ENCODE peak calls at places on chromosomes 5 and 9, in five cellular contexts. Z is endothelial cell of umbilical vein, O is GM12878, G is HCT116, C is SK-N-SH. T is an unnamed sample.

GRCh38 chr5:169805527-169805934 is 168.5 kb downstream of the DOCK2 start:
- DNase-seq in Z (no peak), O (peak; percentile 94), G (no peak), C (no peak), T (no peak)

GRCh38 chr9:120916573-120916972 is 10.0 kb downstream of the TRAF1 start:
- DNase-seq in Z (no peak), O (no peak), G (no peak), C (peak; percentile 78), T (no peak)

GRCh38 chr5:62461561-62461960 is 49.0 kb downstream of the IPO11 start:
- DNase-seq in Z (no peak), O (no peak), G (no peak), C (no peak), T (no peak)

GRCh38 chr9:112249277-112249676 is 74.2 kb upstream of the SUSD1 start:
- DNase-seq in Z (peak; percentile 85), O (peak; percentile 39), G (no peak), C (no peak), T (no peak)

GRCh38 chr5:94908889-94909480 is 290.5 kb downstream of the SLF1 start:
- DNase-seq in Z (peak; percentile 46), O (no peak), G (peak; percentile 35), C (peak; percentile 43), T (no peak)

GRCh38 chr9:121884057-121884512 is 209.0 kb downstream of the TTLL11 start:
- DNase-seq in Z (no peak), O (no peak), G (no peak), C (peak; percentile 70), T (no peak)

GRCh38 chr9:14403112-14403511 is 89.2 kb upstream of the NFIB start:
- DNase-seq in Z (no peak), O (no peak), G (no peak), C (no peak), T (no peak)

GRCh38 chr5:137622850-137623249 is 113.0 kb downstream of the KLHL3 start:
- DNase-seq in Z (no peak), O (peak; percentile 9), G (no peak), C (no peak), T (no peak)

DNA sequence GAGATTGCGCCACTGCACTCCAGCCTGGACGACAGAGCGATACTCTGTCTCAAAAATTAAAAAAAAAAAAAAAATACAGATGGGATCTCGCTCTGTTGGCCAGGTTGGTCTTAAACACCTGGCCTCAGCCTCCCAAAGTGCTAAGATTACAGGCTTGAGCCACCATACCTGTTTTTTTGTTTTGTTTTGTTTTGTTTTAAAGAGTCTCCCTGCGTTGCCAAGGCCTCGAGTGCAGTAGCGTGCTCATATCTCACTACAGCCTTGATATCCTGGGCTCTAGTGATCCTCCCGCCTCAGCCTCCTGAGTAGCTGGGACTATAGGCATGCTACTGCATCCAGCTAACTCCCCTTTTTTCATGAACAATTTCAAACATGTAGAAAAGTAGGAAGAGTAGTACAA is 7.2 kb downstream of the ATP6V0E1 start:
- DNase-seq in Z (no peak), O (no peak), G (no peak), C (no peak), T (no peak)
- H3K36me3 ChIP-seq in Z (peaks cover 10% of the 10 kb centered on the region), O (peaks cover 22% of the 10 kb centered on the region), G (peaks cover 9% of the 10 kb centered on the region), C (peaks cover 7% of the 10 kb centered on the region), T (peaks cover 49% of the 10 kb centered on the region)

GRCh38 chr9:124257865-124258764 is at the start of gene NEK6:
- DNase-seq in Z (peak; percentile 32), O (no peak), G (no peak), C (peak; percentile 84), T (no peak)
- TF ChIP-seq POLR2AphosphoS5 in Z (peak; percentile 6), O (peak; percentile 70), G (peak; percentile 45), C (no peak), T (no peak)

GRCh38 chr9:80866576-80867227 is 822.6 kb downstream of the TLE1 start:
- DNase-seq in Z (no peak), O (no peak), G (no peak), C (no peak), T (no peak)
- H3K9ac ChIP-seq in Z (no peak overlapping the region), O (no peak overlapping the region), G (no peak overlapping the region), C (no peak overlapping the region), T (no peak overlapping the region)

DNA sequence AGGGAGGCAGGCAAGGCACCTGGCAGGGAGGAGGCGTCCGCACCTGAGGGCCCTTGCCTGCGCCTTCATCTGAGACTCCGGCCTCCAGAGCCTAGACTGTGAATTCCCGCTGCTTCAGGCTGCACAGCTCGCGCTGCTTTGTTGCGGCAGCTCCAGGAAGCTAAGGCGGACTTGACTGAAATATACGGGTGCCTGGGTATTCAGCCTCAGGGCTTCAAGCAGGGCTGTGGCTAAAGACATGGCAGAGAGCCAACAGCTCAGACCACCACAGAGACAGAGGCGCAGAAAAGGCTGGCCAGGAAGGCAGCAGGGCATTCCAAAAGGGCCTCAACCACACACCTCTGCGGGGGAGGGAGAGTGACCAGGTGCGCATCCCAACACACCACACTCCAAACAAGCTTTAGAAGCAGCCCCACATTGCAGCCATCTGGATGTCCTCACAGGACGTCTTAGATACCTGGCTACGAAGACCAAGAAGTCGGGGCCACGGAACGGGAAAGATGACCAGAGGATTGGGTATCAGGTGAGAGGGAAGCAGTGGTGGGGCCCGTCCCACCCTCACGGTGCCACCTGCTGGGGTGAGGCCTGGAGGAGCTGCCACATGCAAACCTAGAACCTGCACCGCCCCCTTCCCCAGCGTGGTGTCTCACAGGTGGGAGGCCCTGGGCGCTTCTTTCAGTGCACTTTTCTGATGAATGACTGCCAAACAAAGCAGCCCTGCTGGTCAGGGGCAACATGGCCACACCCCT is 1.7 kb upstream of the DPH7 start:
- DNase-seq in Z (no peak), O (no peak), G (no peak), C (no peak), T (no peak)
- H3K36me3 ChIP-seq in Z (peaks cover 4% of the 10 kb centered on the region), O (peaks cover 2% of the 10 kb centered on the region), G (peaks cover 45% of the 10 kb centered on the region), C (peaks cover 50% of the 10 kb centered on the region), T (peaks cover 41% of the 10 kb centered on the region)

GRCh38 chr5:36657563-36657995 is 51.2 kb downstream of the SLC1A3 start:
- DNase-seq in Z (peak; percentile 51), O (no peak), G (peak; percentile 74), C (no peak), T (peak; percentile 96)
- TF ChIP-seq POLR2AphosphoS5 in Z (no peak), O (no peak), G (peak; percentile 63), C (no peak), T (peak; percentile 29)